ENCODE peak calls at places on chromosomes 12 and 14, in ten cellular contexts. M is pancreas; X is cardiac muscle cell; Y is mammary epithelial cell; E is IMR-90; U is esophagus squamous epithelium; F is effector memory CD4-positive, alpha-beta T cell; J is HCT116; R is fibroblast of lung; A is colonic mucosa. Z is an unnamed sample. For H3K4me1, the result is how much of the 10 kb centered on the place peaks cover.

GRCh38 chr12:31236998-31237637 is 88.8 kb downstream of the SINHCAF start:
- DNase-seq in U (no peak), M (no peak), R (no peak), E (no peak), Y (no peak), J (no peak), X (no peak), A (peak), F (no peak), Z (no peak)

GRCh38 chr12:123389560-123390351 is 5.8 kb downstream of the KMT5A start:
- DNase-seq in M (peak), X (no peak), U (no peak), A (peak), Y (peak), F (no peak), J (no peak), R (peak), E (no peak), Z (no peak)

GRCh38 chr12:922297-922696 is 27.2 kb downstream of the RAD52 start:
- DNase-seq in F (no peak), R (no peak), U (no peak), A (no peak), E (peak), M (no peak), Y (no peak), J (no peak), X (no peak), Z (no peak)

GRCh38 chr12:120261951-120262851 is 3.3 kb downstream of the PXN start:
- DNase-seq in M (no peak), E (no peak), F (no peak), A (peak), Y (peak), X (no peak), U (no peak), J (peak), R (no peak), Z (no peak)

GRCh38 chr14:105918496-105919262 is 392.3 kb downstream of the TMEM121 start:
- DNase-seq in M (no peak), A (no peak), J (no peak), Y (no peak), U (no peak), X (no peak), R (no peak), E (no peak), F (no peak), Z (no peak)

GRCh38 chr12:43669373-43669772 is 89.2 kb downstream of the PUS7L start:
- DNase-seq in X (no peak), A (no peak), R (no peak), J (no peak), Y (no peak), F (no peak), U (no peak), M (no peak), E (no peak), Z (no peak)

GRCh38 chr12:61213646-61214045 is 1046.6 kb upstream of the USP15 start:
- DNase-seq in E (no peak), F (no peak), U (no peak), J (no peak), Y (no peak), R (no peak), X (no peak), A (no peak), M (no peak), Z (no peak)

GRCh38 chr12:130552483-130552996 is 163.6 kb downstream of the RIMBP2 start:
- DNase-seq in R (no peak), F (no peak), Y (no peak), J (no peak), U (no peak), X (no peak), A (no peak), M (no peak), E (no peak), Z (no peak)

GRCh38 chr14:93044601-93045000 is 71.1 kb downstream of the ITPK1 start:
- DNase-seq in U (no peak), X (no peak), J (no peak), F (no peak), R (no peak), E (no peak), A (no peak), Y (no peak), M (no peak), Z (no peak)

GRCh38 chr12:1457901-1458300 is 136.5 kb downstream of the FBXL14 start:
- DNase-seq in X (peak), E (peak), J (no peak), Y (peak), F (no peak), A (no peak), M (no peak), U (no peak), R (peak), Z (peak)

GRCh38 chr12:124463341-124463861 is 104.0 kb downstream of the NCOR2 start:
- DNase-seq in F (no peak), Y (no peak), E (no peak), U (no peak), A (no peak), X (no peak), R (no peak), M (no peak), J (no peak), Z (no peak)

GRCh38 chr14:104113631-104114420 is 24.6 kb upstream of the KIF26A start:
- DNase-seq in A (peak), J (no peak), R (no peak), X (no peak), M (peak), Y (no peak), E (no peak), U (no peak), F (no peak), Z (no peak)

DNA sequence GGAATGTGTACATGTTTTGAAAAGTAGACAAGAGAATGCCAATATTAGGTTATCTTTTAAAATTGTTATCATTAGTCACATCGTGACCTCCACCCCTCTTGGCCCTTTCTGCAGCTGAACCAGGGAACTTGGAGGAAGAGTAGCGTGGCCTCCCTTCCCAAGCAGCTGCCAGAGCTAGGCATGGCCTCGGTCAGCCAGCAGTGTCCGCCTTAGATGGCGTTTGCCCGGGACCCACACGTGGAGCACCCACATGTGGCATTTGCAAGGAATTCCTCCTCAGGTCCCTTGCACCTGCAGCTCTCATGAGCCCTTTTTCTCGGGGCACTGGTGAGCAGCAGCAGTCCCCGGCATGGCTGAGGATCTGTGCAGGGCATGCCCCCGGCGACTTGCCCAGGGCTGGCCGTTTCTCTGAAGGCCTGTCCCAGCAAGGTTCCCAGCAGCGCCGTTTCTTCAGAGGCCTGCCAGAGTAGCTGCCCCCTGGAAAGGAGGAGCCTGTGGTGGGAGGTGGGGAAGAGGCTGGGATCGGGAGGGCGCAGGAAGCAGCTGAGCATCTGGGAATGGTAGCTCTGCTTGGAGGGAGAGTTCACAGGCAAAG is 10.8 kb downstream of the JDP2 start:
- DNase-seq in Y (no peak), M (no peak), E (no peak), F (no peak), R (no peak), A (no peak), U (no peak), X (no peak), J (no peak), Z (no peak)
- H3K4me1 ChIP-seq in Y (under half), M (under half), E (under half), F (under half), R (under half), A (under half), U (half or more), X (under half), J (under half), Z (under half)

GRCh38 chr12:132582058-132582420 is 28.3 kb downstream of the LRCOL1 start:
- DNase-seq in X (no peak), J (no peak), E (no peak), F (no peak), M (no peak), U (no peak), R (no peak), A (no peak), Y (no peak), Z (no peak)
- H3K4me3 ChIP-seq in X (no peak), J (no peak), E (no peak), F (no peak), M (no peak), U (peak), R (no peak), A (no peak), Y (no peak), Z (no peak)

GRCh38 chr14:75254381-75254821 is 24.2 kb upstream of the FOS start:
- DNase-seq in J (no peak), E (no peak), Y (peak), U (no peak), A (peak), X (no peak), M (peak), R (no peak), F (no peak), Z (no peak)
- H3K4me1 ChIP-seq in J (under half), E (under half), Y (half or more), U (half or more), A (under half), X (under half), M (under half), R (under half), F (under half), Z (under half)

GRCh38 chr12:32542550-32543229 is 136.4 kb upstream of the DNM1L start:
- DNase-seq in E (no peak), F (no peak), J (no peak), R (no peak), X (no peak), Y (no peak), U (no peak), M (no peak), A (no peak), Z (no peak)

GRCh38 chr12:32545413-32545970 is 133.6 kb upstream of the DNM1L start:
- DNase-seq in E (no peak), J (no peak), U (no peak), F (no peak), M (no peak), A (no peak), R (no peak), Y (no peak), X (no peak), Z (no peak)

GRCh38 chr12:32546272-32546671 is 132.8 kb upstream of the DNM1L start:
- DNase-seq in M (no peak), R (no peak), U (no peak), A (no peak), X (no peak), J (no peak), Y (no peak), E (no peak), F (no peak), Z (no peak)

GRCh38 chr12:32544893-32545292 is 134.2 kb upstream of the DNM1L start:
- DNase-seq in R (no peak), F (no peak), A (no peak), J (no peak), U (no peak), M (no peak), X (no peak), E (no peak), Y (no peak), Z (no peak)

DNA sequence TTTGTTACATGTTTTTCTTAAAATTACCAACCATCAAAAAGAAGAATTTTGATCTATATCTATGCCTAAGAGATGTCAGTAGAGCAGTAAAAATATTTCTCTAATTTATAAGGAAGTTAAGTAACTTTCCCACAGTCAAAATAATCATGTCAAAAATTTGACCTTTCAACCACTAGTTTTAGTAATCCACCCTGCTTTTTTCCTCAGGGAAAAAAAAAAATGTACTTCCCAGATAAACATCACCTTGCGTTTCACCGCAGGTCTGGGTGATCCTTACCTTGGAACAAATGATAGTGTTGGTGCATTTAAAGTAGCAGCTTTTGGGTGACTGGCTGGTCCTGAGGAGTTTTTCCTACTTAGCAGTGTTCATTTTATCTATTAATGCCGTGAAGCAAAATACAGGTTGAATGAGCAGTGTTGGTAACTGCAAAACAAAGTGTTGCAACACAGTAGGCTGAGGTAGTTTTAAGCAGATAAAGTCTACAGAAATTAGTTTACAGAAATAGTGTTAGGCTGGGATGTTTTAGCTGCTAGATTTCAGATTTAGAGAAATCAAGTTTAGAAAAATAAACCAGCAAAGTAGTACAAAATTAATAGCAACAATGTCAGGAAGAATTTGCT is 137.2 kb upstream of the DNM1L start:
- DNase-seq in M (no peak), A (no peak), U (no peak), R (no peak), J (no peak), E (no peak), Y (peak), X (peak), F (no peak), Z (no peak)
- H3K4me3 ChIP-seq in M (no peak), A (no peak), U (no peak), R (no peak), J (no peak), E (no peak), Y (no peak), X (no peak), F (no peak), Z (peak)

GRCh38 chr12:93429448-93429847 is 12.3 kb downstream of the UBE2N start:
- DNase-seq in M (no peak), F (no peak), X (no peak), J (no peak), U (no peak), A (no peak), E (no peak), Y (peak), R (no peak), Z (no peak)

GRCh38 chr12:93426406-93426805 is 15.3 kb downstream of the UBE2N start:
- DNase-seq in X (no peak), J (no peak), M (no peak), E (no peak), F (no peak), A (no peak), R (no peak), U (no peak), Y (no peak), Z (no peak)

GRCh38 chr12:93429852-93430251 is 11.9 kb downstream of the UBE2N start:
- DNase-seq in X (no peak), M (no peak), U (no peak), R (no peak), Y (no peak), F (no peak), E (no peak), J (no peak), A (no peak), Z (no peak)

GRCh38 chr12:93425736-93426363 is 15.9 kb downstream of the UBE2N start:
- DNase-seq in R (no peak), U (no peak), A (no peak), M (no peak), X (no peak), F (no peak), J (no peak), E (no peak), Y (no peak), Z (no peak)

DNA sequence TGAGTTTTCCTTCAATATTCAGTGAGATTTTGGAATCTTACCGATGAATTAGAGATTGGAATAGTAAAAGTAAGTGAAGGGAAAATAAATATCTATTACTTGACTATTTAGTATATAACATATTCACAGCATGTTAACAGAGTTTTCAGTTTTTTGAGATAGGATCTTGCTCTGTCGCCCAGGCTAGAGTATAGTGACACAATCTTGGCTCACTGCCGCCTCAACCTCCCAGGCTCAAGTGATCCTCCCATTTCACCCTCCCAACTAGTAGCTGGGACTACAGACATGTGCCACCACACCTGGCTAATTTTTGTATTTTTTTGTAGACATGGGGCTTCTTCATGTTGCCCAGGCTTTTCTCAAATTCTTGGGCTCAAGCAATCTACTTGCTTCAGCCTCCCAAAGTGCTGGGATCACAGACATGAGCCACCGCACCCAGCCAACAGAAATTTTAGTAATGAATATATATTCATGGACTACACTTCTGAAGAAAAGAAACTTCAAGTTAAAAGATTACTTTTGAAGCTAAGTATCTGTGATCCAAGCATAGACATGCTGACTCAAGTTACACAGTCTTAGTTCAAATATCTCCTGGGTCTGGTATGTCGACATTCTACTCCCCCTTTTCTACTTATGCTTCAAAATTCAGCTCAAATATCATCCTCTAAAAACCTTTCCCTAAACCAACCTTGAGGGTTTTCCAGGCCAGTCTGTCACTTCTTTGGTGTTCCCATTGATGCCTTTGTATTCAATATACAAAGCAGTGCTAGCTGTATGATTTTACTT is 13.8 kb downstream of the UBE2N start:
- DNase-seq in J (no peak), Y (no peak), M (no peak), U (no peak), X (peak), R (peak), F (no peak), E (peak), A (no peak), Z (no peak)
- H3K4me1 ChIP-seq in J (under half), Y (under half), M (under half), U (half or more), X (under half), R (under half), F (under half), E (under half), A (under half), Z (half or more)

GRCh38 chr12:114665411-114666181 is 18.4 kb downstream of the TBX3 start:
- DNase-seq in R (no peak), M (no peak), J (no peak), A (no peak), X (no peak), U (no peak), Y (no peak), E (no peak), F (no peak), Z (no peak)
- H3K4me3 ChIP-seq in R (no peak), M (no peak), J (no peak), A (no peak), X (peak), U (no peak), Y (no peak), E (no peak), F (no peak), Z (no peak)

GRCh38 chr12:104969328-104969727 is 11.2 kb upstream of the SLC41A2 start:
- DNase-seq in J (no peak), M (no peak), A (no peak), U (no peak), Y (no peak), R (no peak), E (no peak), X (no peak), F (no peak), Z (no peak)

GRCh38 chr12:104960464-104960863 is 2.4 kb upstream of the SLC41A2 start:
- DNase-seq in M (no peak), J (no peak), X (no peak), E (no peak), U (no peak), F (no peak), Y (no peak), R (no peak), A (no peak), Z (no peak)

GRCh38 chr12:104958946-104959841 is 1.1 kb upstream of the SLC41A2 start:
- DNase-seq in A (peak), X (peak), F (no peak), E (peak), J (no peak), U (no peak), R (peak), M (peak), Y (peak), Z (no peak)

GRCh38 chr12:104966677-104967076 is 8.6 kb upstream of the SLC41A2 start:
- DNase-seq in R (no peak), Y (no peak), X (no peak), F (no peak), J (no peak), M (no peak), U (no peak), E (no peak), A (no peak), Z (no peak)

GRCh38 chr12:104964167-104964566 is 6.1 kb upstream of the SLC41A2 start:
- DNase-seq in M (no peak), A (no peak), Y (no peak), U (no peak), X (no peak), F (no peak), J (no peak), E (no peak), R (peak), Z (no peak)
- H3K4me1 ChIP-seq in M (under half), A (under half), Y (under half), U (under half), X (under half), F (under half), J (under half), E (under half), R (under half), Z (under half)

Z was measured in thoracic aorta.